ENCODE peak calls at places on chromosome 17, in five cellular contexts. K is A549, V is endothelial cell of umbilical vein, M is K562, E is GM12878. D is an unnamed sample.

GRCh38 chr17:2215616-2216364 is 87.8 kb downstream of the SMG6 start:
- DNase-seq in K (no peak), V (peak), M (no peak), E (no peak), D (no peak)

GRCh38 chr17:40422990-40423611 is 5.4 kb upstream of the TOP2A start:
- DNase-seq in K (peak), V (no peak), M (peak), E (no peak), D (peak)

GRCh38 chr17:49369089-49369488 is 7.0 kb upstream of the ZNF652 start:
- DNase-seq in K (no peak), V (no peak), M (no peak), E (no peak), D (no peak)

GRCh38 chr17:69609495-69610315 is 195.2 kb downstream of the MAP2K6 start:
- DNase-seq in K (peak), V (peak), M (peak), E (no peak), D (peak)

GRCh38 chr17:61986898-61987297 is 59.1 kb upstream of the INTS2 start:
- DNase-seq in K (peak), V (no peak), M (no peak), E (no peak), D (no peak)

GRCh38 chr17:21171309-21171922 is 42.5 kb downstream of the TMEM11 start:
- DNase-seq in K (no peak), V (no peak), M (no peak), E (peak), D (no peak)

GRCh38 chr17:56185491-56185890 is 32.2 kb downstream of the ANKFN1 start:
- DNase-seq in K (no peak), V (peak), M (no peak), E (no peak), D (no peak)

GRCh38 chr17:15467592-15467991 is at the start of gene CDRT4:
- DNase-seq in K (no peak), V (no peak), M (no peak), E (no peak), D (no peak)

GRCh38 chr17:72038427-72038826 is 82.4 kb upstream of the SOX9 start:
- DNase-seq in K (no peak), V (no peak), M (no peak), E (no peak), D (no peak)

GRCh38 chr17:41540921-41541625 is 13.0 kb upstream of the KRT19 start:
- DNase-seq in K (no peak), V (peak), M (peak), E (no peak), D (no peak)

GRCh38 chr17:78679495-78680395 is 102.3 kb downstream of the CYTH1 start:
- DNase-seq in K (no peak), V (no peak), M (no peak), E (no peak), D (no peak)

GRCh38 chr17:63419949-63420867 is 25.9 kb downstream of the CYB561 start:
- DNase-seq in K (no peak), V (peak), M (peak), E (no peak), D (no peak)

GRCh38 chr17:67491009-67491677 is 114.1 kb downstream of the PITPNC1 start:
- DNase-seq in K (peak), V (peak), M (peak), E (no peak), D (peak)

GRCh38 chr17:38628441-38628840 is 22.7 kb upstream of the SRCIN1 start:
- DNase-seq in K (peak), V (no peak), M (peak), E (no peak), D (peak)

GRCh38 chr17:67606896-67607604 is 110.7 kb upstream of the NOL11 start:
- DNase-seq in K (no peak), V (peak), M (no peak), E (no peak), D (no peak)

GRCh38 chr17:4515501-4515900 is 16.8 kb downstream of the SPNS2 start:
- DNase-seq in K (no peak), V (no peak), M (no peak), E (no peak), D (no peak)

GRCh38 chr17:42878123-42878880 is 22.3 kb upstream of the G6PC1 start:
- DNase-seq in K (peak), V (no peak), M (no peak), E (no peak), D (no peak)
- TF ChIP-seq MYC in K (no peak), V (no peak), M (no peak), E (no peak), D (no peak)

GRCh38 chr17:75854111-75854748 is 905 bp downstream of the WBP2 start:
- DNase-seq in K (peak), V (peak), M (no peak), E (no peak), D (no peak)

GRCh38 chr17:75856062-75856681 is 1.0 kb upstream of the WBP2 start:
- DNase-seq in K (peak), V (peak), M (peak), E (no peak), D (no peak)

GRCh38 chr17:75853410-75853809 is 1.7 kb downstream of the WBP2 start:
- DNase-seq in K (no peak), V (peak), M (no peak), E (no peak), D (no peak)

GRCh38 chr17:75854881-75855309 is 240 bp downstream of the WBP2 start:
- DNase-seq in K (no peak), V (no peak), M (no peak), E (no peak), D (no peak)

GRCh38 chr17:75855310-75856061 is at the start of gene WBP2:
- DNase-seq in K (peak), V (peak), M (peak), E (peak), D (peak)
- TF ChIP-seq CTCF in K (peak), V (peak), M (peak), E (peak), D (no peak)

GRCh38 chr17:42697108-42697811 is 14.9 kb downstream of the CNTNAP1 start:
- DNase-seq in K (no peak), V (no peak), M (no peak), E (no peak), D (no peak)

GRCh38 chr17:42694524-42694923 is 12.2 kb downstream of the CNTNAP1 start:
- DNase-seq in K (no peak), V (no peak), M (no peak), E (no peak), D (no peak)

GRCh38 chr17:42692489-42692888 is 10.2 kb downstream of the CNTNAP1 start:
- DNase-seq in K (no peak), V (no peak), M (no peak), E (no peak), D (no peak)

GRCh38 chr17:42698736-42699414 is 16.5 kb downstream of the CNTNAP1 start:
- DNase-seq in K (no peak), V (no peak), M (peak), E (no peak), D (peak)

GRCh38 chr17:42695500-42695899 is 13.2 kb downstream of the CNTNAP1 start:
- DNase-seq in K (no peak), V (no peak), M (no peak), E (no peak), D (no peak)
- TF ChIP-seq MYC in K (no peak), V (no peak), M (no peak), E (no peak), D (no peak)

GRCh38 chr17:73491648-73492047 is 152.6 kb downstream of the SDK2 start:
- DNase-seq in K (no peak), V (no peak), M (no peak), E (no peak), D (no peak)

GRCh38 chr17:73492802-73493139 is 151.5 kb downstream of the SDK2 start:
- DNase-seq in K (no peak), V (no peak), M (no peak), E (no peak), D (no peak)

GRCh38 chr17:73493212-73493814 is 150.9 kb downstream of the SDK2 start:
- DNase-seq in K (no peak), V (no peak), M (no peak), E (no peak), D (no peak)

GRCh38 chr17:73490851-73491250 is 153.4 kb downstream of the SDK2 start:
- DNase-seq in K (no peak), V (no peak), M (no peak), E (no peak), D (no peak)

GRCh38 chr17:73492125-73492801 is 152.0 kb downstream of the SDK2 start:
- DNase-seq in K (no peak), V (no peak), M (no peak), E (no peak), D (no peak)
- TF ChIP-seq CTCF in K (no peak), V (no peak), M (no peak), E (no peak), D (no peak)